ENCODE peak calls at places on chromosomes 1 and 21, in nine cellular contexts. S is EH; R is T follicular helper cell; X is stimulated activated CD4-positive, alpha-beta T cell treated with anti-CD3 and anti-CD28 coated beads, TNF-alpha, amount 100 ng/mL, for 1 hour; Q is left lobe of liver; L is lung; O is islet precursor cell; V is lower lobe of right lung; I is NCI-H510A treated with DMSO at 0.1 percent for 48 hours. U is an unnamed sample.
A peak's percentile ranks its signal among the peaks of the same experiment; 100 is the strongest.

GRCh38 chr1:233919786-233920185 is 15.3 kb downstream of the SLC35F3 start:
- DNase-seq in V (no peak), O (no peak), S (no peak), L (no peak), I (no peak), X (no peak), R (no peak), Q (no peak), U (no peak)

GRCh38 chr21:35779690-35780570 is 280.4 kb downstream of the SETD4 start:
- DNase-seq in O (no peak), S (peak; percentile 99), I (no peak), X (no peak), L (no peak), R (no peak), Q (no peak), V (no peak), U (no peak)

GRCh38 chr1:23114424-23115079 is 54.1 kb downstream of the LUZP1 start:
- DNase-seq in V (no peak), I (no peak), S (peak; percentile 48), X (no peak), R (no peak), L (no peak), Q (no peak), O (no peak), U (no peak)

GRCh38 chr1:6922096-6922931 is 137.1 kb downstream of the CAMTA1 start:
- DNase-seq in S (peak; percentile 88), O (no peak), L (no peak), Q (no peak), V (no peak), R (no peak), X (no peak), I (peak; percentile 55), U (no peak)

GRCh38 chr1:67766117-67766978 is 66.9 kb downstream of the GNG12 start:
- DNase-seq in R (no peak), S (peak; percentile 87), L (no peak), I (peak; percentile 38), V (no peak), X (no peak), O (peak; percentile 72), Q (no peak), U (peak; percentile 29)

GRCh38 chr1:44119525-44119924 is 904 bp downstream of the KLF17 start:
- DNase-seq in S (no peak), O (no peak), Q (no peak), R (no peak), V (no peak), I (no peak), X (no peak), L (no peak), U (no peak)

GRCh38 chr21:34545079-34545884 is 33.3 kb upstream of the KCNE1 start:
- DNase-seq in O (peak; percentile 87), V (peak; percentile 84), L (peak; percentile 67), X (no peak), Q (peak; percentile 68), I (no peak), R (no peak), S (peak; percentile 93), U (peak; percentile 18)

GRCh38 chr1:216175714-216176113 is 247.5 kb downstream of the USH2A start:
- DNase-seq in L (no peak), I (no peak), Q (no peak), X (no peak), O (no peak), S (no peak), R (no peak), V (no peak), U (no peak)

GRCh38 chr1:89826594-89826993 is 5.8 kb downstream of the LRRC8D start:
- DNase-seq in V (no peak), R (no peak), S (no peak), Q (no peak), L (no peak), O (no peak), I (no peak), X (no peak), U (no peak)

GRCh38 chr1:246139745-246140182 is 367.3 kb downstream of the SMYD3 start:
- DNase-seq in Q (no peak), X (no peak), L (no peak), S (peak; percentile 86), O (no peak), R (no peak), I (no peak), V (no peak), U (no peak)

GRCh38 chr1:32873484-32873883 is 2.8 kb upstream of the FNDC5 start:
- DNase-seq in X (no peak), V (no peak), R (no peak), Q (peak; percentile 38), S (no peak), O (peak; percentile 25), L (no peak), I (no peak), U (no peak)

GRCh38 chr1:162072770-162073169 is 3.3 kb downstream of the NOS1AP start:
- DNase-seq in X (no peak), S (no peak), Q (peak; percentile 55), R (no peak), V (no peak), I (no peak), O (no peak), L (no peak), U (no peak)

GRCh38 chr1:212641956-212642355 is 33.4 kb downstream of the ATF3 start:
- DNase-seq in V (no peak), R (no peak), I (no peak), L (no peak), Q (no peak), O (peak; percentile 7), S (peak; percentile 42), X (no peak), U (no peak)

GRCh38 chr21:31190516-31190915 is 152.2 kb upstream of the KRTAP19-8 start:
- DNase-seq in X (no peak), L (no peak), S (no peak), Q (no peak), V (no peak), O (no peak), I (no peak), R (no peak), U (no peak)

GRCh38 chr21:14064296-14064645 is 146.5 kb downstream of the LIPI start:
- DNase-seq in Q (no peak), X (no peak), I (no peak), R (no peak), V (no peak), O (peak; percentile 43), S (no peak), L (no peak), U (no peak)

GRCh38 chr1:52551476-52552235 is 1.2 kb downstream of the TUT4 start:
- DNase-seq in Q (no peak), O (no peak), R (peak; percentile 31), L (no peak), S (peak; percentile 41), I (no peak), X (peak; percentile 5), V (no peak), U (no peak)

GRCh38 chr1:158819461-158820443 is 11.4 kb upstream of the MNDA start:
- DNase-seq in X (no peak), Q (no peak), V (no peak), S (no peak), I (no peak), O (no peak), L (no peak), R (no peak), U (no peak)

GRCh38 chr1:15851251-15852035 is 3.9 kb downstream of the SPEN start:
- DNase-seq in S (no peak), X (no peak), Q (no peak), O (no peak), L (no peak), R (no peak), I (peak; percentile 69), V (no peak), U (no peak)

GRCh38 chr1:26278303-26278702 is 1.6 kb upstream of the SH3BGRL3 start:
- DNase-seq in O (no peak), X (no peak), V (peak; percentile 64), Q (no peak), S (peak; percentile 93), I (no peak), L (peak; percentile 56), R (no peak), U (no peak)

GRCh38 chr1:202068596-202068995 is 54.1 kb upstream of the GPR37L1 start:
- DNase-seq in R (no peak), Q (no peak), S (no peak), L (no peak), I (no peak), O (no peak), X (no peak), V (no peak), U (no peak)

GRCh38 chr1:73674945-73675561 is 522.9 kb downstream of the LRRIQ3 start:
- DNase-seq in Q (no peak), S (no peak), O (no peak), X (no peak), R (no peak), L (no peak), V (no peak), I (peak; percentile 85), U (no peak)

GRCh38 chr1:78275906-78276690 is 214.7 kb upstream of the PTGFR start:
- DNase-seq in V (no peak), L (no peak), R (no peak), I (no peak), Q (no peak), X (no peak), S (no peak), O (no peak), U (no peak)

GRCh38 chr1:202561726-202562442 is 148.4 kb downstream of the SYT2 start:
- DNase-seq in O (no peak), Q (no peak), L (no peak), V (no peak), X (no peak), I (no peak), S (no peak), R (no peak), U (no peak)

GRCh38 chr1:52552505-52553371 is at the start of gene TUT4:
- DNase-seq in Q (peak; percentile 76), X (peak; percentile 50), S (peak; percentile 77), V (peak; percentile 84), R (peak; percentile 58), I (peak; percentile 60), O (peak; percentile 97), L (peak; percentile 84), U (peak; percentile 65)

GRCh38 chr1:67166196-67166595 is at the start of gene IL23R:
- DNase-seq in V (no peak), O (no peak), S (no peak), X (no peak), Q (no peak), I (peak; percentile 65), L (no peak), R (no peak), U (no peak)

GRCh38 chr1:1032428-1032827 is 12.5 kb downstream of the AGRN start:
- DNase-seq in Q (no peak), I (no peak), L (no peak), X (no peak), V (no peak), S (no peak), R (no peak), O (no peak), U (no peak)

U was measured in memory B cell.